ENCODE peak calls at places on chromosomes 16 and 17, in five cellular contexts. X is NCI-H1092; V is activated T-cell treated with anti-CD3 and anti-CD28 coated beads, Interleukin-2, amount 50 U/mL, for 72 hours; C is CMK; Z is breast epithelium. U is an unnamed sample.

GRCh38 chr17:63480826-63481487 is 4.1 kb downstream of the ACE start:
- DNase-seq in X (peak), V (no peak), C (no peak), Z (no peak), U (peak)

GRCh38 chr17:35175638-35176415 is 18.4 kb downstream of the SLC35G3 start:
- DNase-seq in V (no peak), Z (no peak), X (no peak), C (no peak), U (no peak)

GRCh38 chr17:8019161-8019560 is 16.7 kb downstream of the GUCY2D start:
- DNase-seq in Z (no peak), V (no peak), C (no peak), X (no peak), U (no peak)

GRCh38 chr16:75010427-75010826 is 11.6 kb downstream of the ZNRF1 start:
- DNase-seq in X (no peak), Z (no peak), C (no peak), V (no peak), U (no peak)

GRCh38 chr17:50542795-50543774 is 3.9 kb upstream of the SPATA20 start:
- DNase-seq in V (no peak), Z (peak), X (no peak), C (no peak), U (peak)

GRCh38 chr16:75687361-75687760 is 10.6 kb upstream of the CPHXL2 start:
- DNase-seq in X (no peak), C (no peak), Z (no peak), V (no peak), U (no peak)

GRCh38 chr17:36128411-36128978 is 24.9 kb downstream of the CCL4 start:
- DNase-seq in V (no peak), Z (no peak), C (no peak), X (no peak), U (no peak)

GRCh38 chr17:38864636-38865398 is 5.0 kb upstream of the LASP1 start:
- DNase-seq in Z (no peak), V (no peak), X (no peak), C (no peak), U (no peak)

GRCh38 chr16:87681990-87682570 is 79.8 kb downstream of the JPH3 start:
- DNase-seq in C (no peak), V (peak), X (no peak), Z (no peak), U (no peak)

GRCh38 chr17:45320349-45320930 is 3.6 kb upstream of the MAP3K14 start:
- DNase-seq in X (no peak), Z (no peak), C (no peak), V (no peak), U (no peak)

GRCh38 chr17:57518587-57519118 is 226.4 kb downstream of the CCDC182 start:
- DNase-seq in V (no peak), Z (no peak), X (peak), C (no peak), U (no peak)

GRCh38 chr16:58022601-58023371 is 2.8 kb upstream of the MMP15 start:
- DNase-seq in Z (no peak), V (no peak), C (no peak), X (peak), U (peak)

GRCh38 chr16:57899771-57900661 is 70.9 kb downstream of the CNGB1 start:
- DNase-seq in C (peak), Z (peak), V (peak), X (peak), U (peak)

GRCh38 chr17:49280918-49281317 is 50.3 kb upstream of the PHOSPHO1 start:
- DNase-seq in C (no peak), X (no peak), Z (no peak), V (no peak), U (no peak)

GRCh38 chr17:73508931-73509605 is 135.2 kb downstream of the SDK2 start:
- DNase-seq in V (no peak), C (no peak), X (no peak), Z (no peak), U (no peak)

GRCh38 chr16:66003196-66003595 is 363.3 kb upstream of the CDH5 start:
- DNase-seq in Z (no peak), V (no peak), X (no peak), C (no peak), U (no peak)

GRCh38 chr17:42647778-42648177 is 11.3 kb upstream of the TUBG2 start:
- DNase-seq in Z (no peak), V (no peak), X (no peak), C (no peak), U (no peak)

GRCh38 chr17:58691701-58692238 is at the start of gene TEX14:
- DNase-seq in C (no peak), Z (no peak), X (no peak), V (no peak), U (no peak)

GRCh38 chr16:79805621-79806020 is 205.1 kb upstream of the MAF start:
- DNase-seq in X (no peak), Z (no peak), C (no peak), V (no peak), U (no peak)